ENCODE peak calls at places on chromosomes 1 and 21, in six cellular contexts. N, K, G, P, V and D are unnamed samples.
A peak's percentile ranks its signal among the peaks of the same experiment; 100 is the strongest.

GRCh38 chr1:12075195-12076114 is 12.4 kb downstream of the TNFRSF8 start:
- DNase-seq in N (peak; percentile 28), K (no peak), G (no peak), P (peak; percentile 95), V (no peak), D (no peak)

GRCh38 chr21:46428286-46428685 is 30.4 kb upstream of the DIP2A start:
- DNase-seq in N (no peak), K (no peak), G (no peak), P (no peak), V (no peak), D (no peak)

GRCh38 chr1:203593723-203594122 is 32.9 kb upstream of the ATP2B4 start:
- DNase-seq in N (no peak), K (no peak), G (no peak), P (no peak), V (peak; percentile 61), D (no peak)

GRCh38 chr21:40041446-40041845 is 174.2 kb downstream of the PCP4 start:
- DNase-seq in N (no peak), K (no peak), G (no peak), P (no peak), V (no peak), D (no peak)

GRCh38 chr1:1135339-1136111 is 19.6 kb upstream of the C1orf159 start:
- DNase-seq in N (no peak), K (no peak), G (no peak), P (no peak), V (peak; percentile 78), D (no peak)

GRCh38 chr1:14165289-14165867 is 433.1 kb upstream of the KAZN start:
- DNase-seq in N (no peak), K (no peak), G (no peak), P (no peak), V (peak; percentile 23), D (peak; percentile 45)

GRCh38 chr1:100881687-100882086 is 13.0 kb downstream of the EXTL2 start:
- DNase-seq in N (no peak), K (no peak), G (no peak), P (no peak), V (peak; percentile 12), D (no peak)

GRCh38 chr1:6497215-6497866 is 5.9 kb upstream of the PLEKHG5 start:
- DNase-seq in N (no peak), K (no peak), G (no peak), P (no peak), V (peak; percentile 79), D (no peak)

GRCh38 chr1:167278497-167278896 is 57.8 kb downstream of the POU2F1 start:
- DNase-seq in N (no peak), K (no peak), G (no peak), P (no peak), V (no peak), D (no peak)

GRCh38 chr1:245718951-245719350 is 564.2 kb downstream of the KIF26B start:
- DNase-seq in N (no peak), K (no peak), G (no peak), P (no peak), V (no peak), D (no peak)

GRCh38 chr1:13825033-13825432 is 125.0 kb downstream of the PRDM2 start:
- DNase-seq in N (no peak), K (peak; percentile 13), G (no peak), P (no peak), V (no peak), D (peak; percentile 15)

GRCh38 chr1:223129229-223129851 is 13.7 kb downstream of the TLR5 start:
- DNase-seq in N (no peak), K (peak; percentile 79), G (no peak), P (peak; percentile 14), V (peak; percentile 86), D (peak; percentile 75)

DNA sequence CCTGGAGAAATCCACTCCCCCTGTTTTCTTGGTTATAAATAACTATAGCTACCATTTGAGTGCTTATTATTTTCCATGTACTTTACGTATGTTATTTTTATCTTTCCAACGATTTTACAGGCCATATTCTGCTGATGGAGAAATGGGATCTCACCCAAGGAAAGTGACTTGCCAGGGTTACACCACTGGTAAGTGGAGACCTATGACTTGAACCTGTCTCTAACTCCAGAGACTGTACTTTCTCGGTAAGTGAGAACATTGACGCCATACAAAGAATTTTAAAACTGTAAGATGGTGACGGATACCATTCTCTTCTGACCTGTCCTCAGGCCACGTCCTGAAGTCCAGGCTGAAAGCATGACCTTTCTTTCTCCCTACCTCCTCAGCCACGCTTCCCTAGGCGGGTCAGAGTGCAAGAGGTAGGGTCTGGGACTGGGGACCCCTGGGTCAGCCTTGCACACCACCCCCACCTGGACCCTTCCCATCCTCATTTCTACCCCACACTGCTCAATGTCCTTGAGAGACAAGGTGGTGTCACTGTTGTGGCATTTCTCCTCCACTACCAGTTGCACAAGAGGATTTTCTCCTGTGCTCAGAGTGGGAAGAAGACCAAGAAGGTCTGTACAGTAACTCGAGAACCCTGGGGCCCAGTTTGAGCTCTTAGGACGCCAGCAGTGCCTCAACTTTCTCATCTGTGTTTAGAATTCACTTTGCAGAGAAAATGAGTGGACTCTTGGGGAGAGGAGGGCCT is 49.2 kb upstream of the CD34 start:
- DNase-seq in N (no peak), K (no peak), G (no peak), P (no peak), V (no peak), D (no peak)
- H3K4me3 ChIP-seq in N (no peak overlapping the region), K (peak overlapping the region; percentile 57), G (no peak overlapping the region), P (no peak overlapping the region), V (peak overlapping the region; percentile 67), D (peak overlapping the region; percentile 72)

GRCh38 chr1:155043793-155044192 is 7.3 kb upstream of the ADAM15 start:
- DNase-seq in N (no peak), K (no peak), G (no peak), P (no peak), V (no peak), D (no peak)
- TF ChIP-seq CTCF in N (no peak), K (no peak), G (no peak), P (no peak), V (no peak), D (no peak)

GRCh38 chr21:37870229-37870628 is 46.0 kb downstream of the KCNJ6 start:
- DNase-seq in N (no peak), K (no peak), G (no peak), P (no peak), V (no peak), D (no peak)

GRCh38 chr21:37871121-37871862 is 45.0 kb downstream of the KCNJ6 start:
- DNase-seq in N (no peak), K (no peak), G (no peak), P (peak; percentile 89), V (no peak), D (no peak)

GRCh38 chr21:37868446-37868845 is 47.8 kb downstream of the KCNJ6 start:
- DNase-seq in N (no peak), K (no peak), G (no peak), P (no peak), V (no peak), D (no peak)

GRCh38 chr21:37868896-37869295 is 47.4 kb downstream of the KCNJ6 start:
- DNase-seq in N (no peak), K (no peak), G (no peak), P (no peak), V (no peak), D (no peak)

DNA sequence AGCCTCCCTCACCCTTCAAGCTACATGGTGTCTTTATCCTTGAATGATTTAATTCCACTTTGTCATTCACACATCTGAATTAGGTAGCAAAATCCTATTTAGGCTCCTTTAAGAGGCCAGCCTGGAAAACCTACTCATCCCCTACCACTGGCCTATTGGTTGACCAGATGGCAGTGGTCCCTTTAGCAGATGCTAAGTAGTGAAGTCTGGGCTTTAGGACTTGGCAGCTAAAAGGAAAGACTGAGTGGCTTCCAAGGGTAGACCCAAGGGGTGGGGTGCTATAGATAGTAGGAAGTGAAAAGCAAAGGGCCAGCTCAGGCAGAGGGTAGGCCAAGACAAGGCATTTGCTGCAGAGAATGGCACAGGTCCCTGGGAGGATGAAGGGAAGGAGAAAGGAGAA is 46.6 kb downstream of the KCNJ6 start:
- DNase-seq in N (no peak), K (no peak), G (no peak), P (no peak), V (no peak), D (no peak)
- H3K27me3 ChIP-seq in N (no peaks in the 10 kb centered on the region), K (no peaks in the 10 kb centered on the region), G (no peaks in the 10 kb centered on the region), P (no peaks in the 10 kb centered on the region), V (no peaks in the 10 kb centered on the region), D (no peaks in the 10 kb centered on the region)

DNA sequence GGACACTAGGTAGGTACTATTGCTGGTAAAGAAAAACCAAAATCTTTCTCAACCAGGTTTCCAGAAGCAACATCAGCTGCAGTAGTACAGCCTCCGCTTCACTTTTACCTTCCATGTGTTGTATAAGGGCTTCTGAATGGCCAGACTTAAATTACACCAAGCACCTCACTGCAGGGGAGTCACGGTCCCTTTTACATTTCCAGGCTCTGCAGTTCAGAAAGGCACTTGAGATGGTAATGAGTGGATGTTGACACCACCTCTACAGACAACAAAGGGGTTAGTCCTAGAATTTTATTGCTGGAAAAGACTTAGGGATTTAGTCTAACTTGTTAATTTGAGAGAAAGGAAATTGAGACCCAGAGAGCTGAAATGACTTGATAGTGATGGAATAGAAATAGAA is 12.0 kb upstream of the DUSP12 start:
- DNase-seq in N (no peak), K (no peak), G (no peak), P (no peak), V (peak; percentile 63), D (no peak)
- H3K4me3 ChIP-seq in N (no peak overlapping the region), K (no peak overlapping the region), G (no peak overlapping the region), P (no peak overlapping the region), V (peak overlapping the region; percentile 19), D (no peak overlapping the region)

DNA sequence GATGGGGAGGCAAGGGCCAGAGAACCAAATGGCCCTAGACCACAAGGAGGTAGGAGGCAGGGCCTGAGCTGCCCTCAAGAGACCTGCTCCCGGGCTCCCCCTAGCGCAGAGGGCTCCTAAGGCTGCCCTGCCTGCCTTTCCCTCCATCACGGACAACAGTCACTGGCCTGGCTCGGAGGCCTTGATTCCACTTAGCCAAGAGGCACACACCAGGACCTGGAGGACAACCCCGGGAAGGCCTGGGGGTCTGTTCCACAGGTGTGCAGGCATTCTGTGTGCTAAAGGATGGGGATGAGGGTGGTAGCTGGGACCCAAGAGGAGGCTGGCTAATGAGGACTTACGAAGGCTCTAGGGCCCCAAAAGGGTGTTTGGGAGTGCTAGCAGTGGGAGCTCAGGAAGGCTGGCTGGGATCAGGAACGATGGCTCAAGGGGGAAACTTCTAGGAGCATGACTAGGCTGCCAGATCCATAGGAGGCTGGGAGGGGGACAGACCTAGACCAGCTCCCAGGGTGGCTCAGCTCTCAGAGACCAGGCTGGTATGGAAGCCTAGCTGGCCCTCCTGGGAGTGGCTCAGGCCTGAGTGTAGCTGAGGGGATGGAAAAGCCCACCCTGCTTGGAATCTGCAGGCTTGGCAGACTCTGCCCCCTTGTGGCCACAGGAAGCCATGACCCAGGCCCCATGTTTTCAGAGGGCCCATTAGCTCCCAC is 831 bp downstream of the ARTN start:
- DNase-seq in N (no peak), K (no peak), G (no peak), P (no peak), V (peak; percentile 93), D (no peak)
- TF ChIP-seq CTCF in N (peak; percentile 96), K (peak; percentile 87), G (peak; percentile 90), P (peak; percentile 70), V (peak; percentile 97), D (peak; percentile 83)

DNA sequence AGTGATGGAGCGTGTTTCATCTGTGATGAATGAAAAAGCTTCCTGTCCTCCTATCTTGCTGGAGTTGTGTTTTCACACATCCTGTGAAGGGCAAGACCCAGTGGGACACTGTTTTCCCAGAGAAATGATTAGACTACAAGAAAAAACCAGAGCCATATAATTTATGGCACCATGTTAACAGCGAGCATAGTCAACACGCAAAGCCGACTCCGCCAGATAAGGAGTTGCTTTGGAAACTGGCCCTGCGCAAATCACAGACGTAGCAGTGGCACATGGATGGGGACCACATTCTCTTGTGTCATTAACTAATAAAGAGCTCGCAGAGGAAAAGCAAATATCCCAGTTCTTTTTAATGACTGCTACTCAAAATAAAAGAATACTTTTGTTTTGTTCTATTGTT is 471.2 kb upstream of the RUNX1 start:
- DNase-seq in N (no peak), K (no peak), G (no peak), P (no peak), V (no peak), D (no peak)
- H3K27me3 ChIP-seq in N (no peaks in the 10 kb centered on the region), K (no peaks in the 10 kb centered on the region), G (no peaks in the 10 kb centered on the region), P (no peaks in the 10 kb centered on the region), V (no peaks in the 10 kb centered on the region), D (no peaks in the 10 kb centered on the region)